ENCODE peak calls at places on chromosomes 2 and 18, in ten cellular contexts. T, L, O, C, R, E, D, J, H and S are unnamed samples.

GRCh38 chr18:48838921-48839818 is 111.6 kb downstream of the SMAD7 start:
- DNase-seq in T (peak), L (no peak), O (peak), C (peak), R (no peak), E (no peak), D (no peak), J (peak), H (no peak), S (peak)

GRCh38 chr2:81583311-81584108 is 1279.0 kb upstream of the LRRTM1 start:
- DNase-seq in T (peak), L (no peak), O (no peak), C (no peak), R (no peak), E (no peak), D (no peak), J (no peak), H (no peak), S (no peak)

GRCh38 chr18:33804258-33804657 is 226.2 kb downstream of the ASXL3 start:
- DNase-seq in T (no peak), L (no peak), O (peak), C (peak), R (no peak), E (peak), D (no peak), J (peak), H (no peak), S (peak)

GRCh38 chr2:85737481-85737880 is 16.3 kb upstream of the ATOH8 start:
- DNase-seq in T (no peak), L (peak), O (peak), C (peak), R (no peak), E (no peak), D (peak), J (peak), H (peak), S (peak)

GRCh38 chr2:151326532-151326931 is 30.9 kb upstream of the TNFAIP6 start:
- DNase-seq in T (no peak), L (no peak), O (no peak), C (no peak), R (no peak), E (no peak), D (no peak), J (no peak), H (no peak), S (no peak)

GRCh38 chr18:53422896-53423295 is 801.6 kb downstream of the MBD2 start:
- DNase-seq in T (no peak), L (no peak), O (no peak), C (no peak), R (no peak), E (no peak), D (no peak), J (no peak), H (no peak), S (no peak)

GRCh38 chr2:177241771-177242135 is 22.8 kb downstream of the NFE2L2 start:
- DNase-seq in T (no peak), L (no peak), O (no peak), C (peak), R (no peak), E (no peak), D (no peak), J (peak), H (no peak), S (no peak)

GRCh38 chr2:239339726-239340654 is 60.8 kb downstream of the HDAC4 start:
- DNase-seq in T (no peak), L (peak), O (no peak), C (no peak), R (no peak), E (no peak), D (no peak), J (no peak), H (no peak), S (no peak)

GRCh38 chr2:58197894-58198293 is 43.2 kb downstream of the FANCL start:
- DNase-seq in T (no peak), L (no peak), O (no peak), C (no peak), R (no peak), E (no peak), D (no peak), J (no peak), H (no peak), S (no peak)

GRCh38 chr18:72181241-72181764 is 362.8 kb downstream of the CBLN2 start:
- DNase-seq in T (no peak), L (no peak), O (no peak), C (no peak), R (no peak), E (no peak), D (no peak), J (no peak), H (no peak), S (peak)

GRCh38 chr2:215188078-215188477 is 49.7 kb upstream of the ABCA12 start:
- DNase-seq in T (no peak), L (no peak), O (peak), C (no peak), R (no peak), E (no peak), D (no peak), J (peak), H (no peak), S (no peak)

GRCh38 chr2:190765386-190766173 is 115.0 kb upstream of the GLS start:
- DNase-seq in T (no peak), L (no peak), O (peak), C (peak), R (no peak), E (no peak), D (no peak), J (peak), H (peak), S (peak)

GRCh38 chr2:164145093-164145987 is 409.5 kb upstream of the FIGN start:
- DNase-seq in T (no peak), L (no peak), O (no peak), C (peak), R (no peak), E (no peak), D (no peak), J (peak), H (no peak), S (no peak)

GRCh38 chr2:179596018-179596417 is 265.4 kb downstream of the ZNF385B start:
- DNase-seq in T (no peak), L (no peak), O (peak), C (peak), R (no peak), E (no peak), D (no peak), J (peak), H (no peak), S (peak)

GRCh38 chr2:73925033-73925704 is 1.5 kb upstream of the DGUOK start:
- DNase-seq in T (no peak), L (no peak), O (no peak), C (no peak), R (no peak), E (no peak), D (no peak), J (no peak), H (no peak), S (no peak)

GRCh38 chr2:224182498-224182897 is 143.4 kb upstream of the SERPINE2 start:
- DNase-seq in T (no peak), L (no peak), O (no peak), C (no peak), R (no peak), E (no peak), D (no peak), J (no peak), H (no peak), S (no peak)

GRCh38 chr2:123738643-123739042 is 286.4 kb upstream of the CNTNAP5 start:
- DNase-seq in T (no peak), L (no peak), O (peak), C (no peak), R (no peak), E (no peak), D (no peak), J (no peak), H (peak), S (peak)

GRCh38 chr2:48315847-48316194 is 214.1 kb upstream of the STON1 start:
- DNase-seq in T (no peak), L (no peak), O (peak), C (no peak), R (peak), E (peak), D (peak), J (peak), H (no peak), S (peak)

GRCh38 chr2:27220091-27220490 is 2.9 kb downstream of the CAD start:
- DNase-seq in T (no peak), L (no peak), O (no peak), C (no peak), R (no peak), E (no peak), D (no peak), J (no peak), H (no peak), S (no peak)

GRCh38 chr2:27216416-27217137 is 592 bp upstream of the CAD start:
- DNase-seq in T (no peak), L (no peak), O (no peak), C (no peak), R (no peak), E (no peak), D (no peak), J (no peak), H (no peak), S (no peak)

GRCh38 chr2:27221166-27221565 is 4.0 kb downstream of the CAD start:
- DNase-seq in T (no peak), L (no peak), O (no peak), C (no peak), R (no peak), E (no peak), D (no peak), J (no peak), H (no peak), S (peak)

GRCh38 chr2:27217173-27218121 is at the start of gene CAD:
- DNase-seq in T (peak), L (peak), O (peak), C (peak), R (peak), E (peak), D (peak), J (peak), H (no peak), S (peak)

DNA sequence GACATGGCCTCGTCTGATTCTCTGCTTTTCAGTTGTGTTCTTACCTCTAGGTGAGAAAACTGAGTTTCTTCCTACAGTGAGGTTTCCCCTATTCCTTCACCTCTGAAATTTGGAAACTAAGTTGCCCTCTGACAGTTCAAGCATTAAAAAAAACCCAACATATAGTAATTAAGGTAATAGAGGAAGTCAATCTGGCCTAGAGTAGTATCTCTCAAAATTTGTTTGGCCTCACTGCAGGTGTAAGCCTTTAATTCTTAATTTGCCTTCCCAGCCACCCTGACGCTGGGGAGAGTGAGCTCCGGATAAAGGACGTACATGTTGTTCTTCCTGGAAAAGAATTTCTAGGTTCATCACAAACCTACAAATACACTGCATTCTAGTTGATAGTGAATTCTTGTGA is 1.4 kb downstream of the CAD start:
- DNase-seq in T (no peak), L (no peak), O (no peak), C (no peak), R (no peak), E (no peak), D (no peak), J (no peak), H (no peak), S (no peak)
- H3K4me3 ChIP-seq in T (no peak), L (no peak), O (peak), C (no peak), R (no peak), E (no peak), D (no peak), J (no peak), H (no peak), S (no peak)

GRCh38 chr2:235658371-235659174 is 164.7 kb downstream of the AGAP1 start:
- DNase-seq in T (no peak), L (no peak), O (no peak), C (no peak), R (no peak), E (no peak), D (no peak), J (no peak), H (no peak), S (no peak)
- H3K4me3 ChIP-seq in T (no peak), L (no peak), O (no peak), C (no peak), R (no peak), E (no peak), D (no peak), J (no peak), H (no peak), S (no peak)

GRCh38 chr2:231946241-231946814 is 15.2 kb upstream of the DIS3L2 start:
- DNase-seq in T (no peak), L (no peak), O (no peak), C (no peak), R (no peak), E (no peak), D (no peak), J (no peak), H (no peak), S (no peak)
- H3K4me3 ChIP-seq in T (no peak), L (no peak), O (no peak), C (no peak), R (no peak), E (no peak), D (no peak), J (no peak), H (no peak), S (no peak)

GRCh38 chr18:58882681-58883080 is 18.0 kb downstream of the ZNF532 start:
- DNase-seq in T (no peak), L (no peak), O (no peak), C (no peak), R (no peak), E (no peak), D (no peak), J (peak), H (no peak), S (no peak)

GRCh38 chr18:58886864-58887612 is 22.4 kb downstream of the ZNF532 start:
- DNase-seq in T (no peak), L (no peak), O (no peak), C (peak), R (no peak), E (no peak), D (no peak), J (no peak), H (no peak), S (peak)

GRCh38 chr18:58891753-58892152 is 27.1 kb downstream of the ZNF532 start:
- DNase-seq in T (no peak), L (no peak), O (no peak), C (peak), R (no peak), E (no peak), D (no peak), J (no peak), H (no peak), S (no peak)

GRCh38 chr18:58884694-58885093 is 20.0 kb downstream of the ZNF532 start:
- DNase-seq in T (no peak), L (no peak), O (no peak), C (no peak), R (no peak), E (no peak), D (no peak), J (no peak), H (no peak), S (no peak)

DNA sequence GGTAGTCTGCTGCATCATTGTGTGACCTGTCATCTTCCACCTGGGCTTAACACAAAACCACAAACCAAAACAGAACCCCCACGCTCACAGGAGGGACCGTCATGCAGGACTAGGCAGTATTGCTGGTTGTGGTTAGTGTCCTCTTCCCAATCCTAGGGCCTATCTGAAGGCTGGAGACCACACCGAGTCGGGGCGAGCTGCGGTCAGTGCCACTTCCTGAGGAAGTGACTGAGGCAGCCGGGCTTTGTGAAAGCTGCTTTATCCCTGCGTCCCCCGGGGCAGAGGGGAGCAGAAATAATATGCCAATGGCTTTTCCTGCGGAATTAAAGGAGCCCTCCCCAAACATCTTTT is 22.9 kb downstream of the ZNF532 start:
- DNase-seq in T (peak), L (peak), O (peak), C (peak), R (no peak), E (no peak), D (no peak), J (peak), H (no peak), S (peak)
- H3K4me3 ChIP-seq in T (no peak), L (peak), O (peak), C (peak), R (no peak), E (no peak), D (no peak), J (no peak), H (no peak), S (no peak)

GRCh38 chr2:3199660-3200345 is 177.8 kb downstream of the EIPR1 start:
- DNase-seq in T (no peak), L (no peak), O (no peak), C (no peak), R (no peak), E (no peak), D (no peak), J (no peak), H (no peak), S (no peak)
- H3K4me3 ChIP-seq in T (no peak), L (no peak), O (no peak), C (no peak), R (no peak), E (no peak), D (no peak), J (no peak), H (no peak), S (no peak)